ENCODE peak calls at places on chromosome 7, in eight cellular contexts. X is stimulated activated CD8-positive, alpha-beta memory T cell treated with anti-CD3 and anti-CD28 coated beads, Interleukin-15, amount 100 ng/mL, for 4 hours; V is NCI-H1105; D is GM20000; U is stimulated activated naive B cell treated with anti-CD40 and anti-IgM and Interleukin-4, amounts not matched to agents 10 μg/mL and 1 μg/mL and 100 μg/mL, for 72 hours; E is upper lobe of right lung; O is activated T-helper 9 cell treated with anti-CD3 and anti-CD28 coated beads, Interleukin-2, amount 50 U/mL, for 16 hours; C is activated CD8-positive, alpha-beta memory T cell treated with anti-CD3 and anti-CD28 coated beads, Interleukin-2, amount 50 U/mL, for 48 hours. I is an unnamed sample.

GRCh38 chr7:108686494-108686893 is 116.8 kb downstream of the DNAJB9 start:
- DNase-seq in X (no peak), V (no peak), D (no peak), U (no peak), E (no peak), O (no peak), C (no peak), I (no peak)

GRCh38 chr7:142556745-142557144 is 192.5 kb upstream of the PRSS1 start:
- DNase-seq in X (no peak), V (no peak), D (no peak), U (no peak), E (peak; percentile 68), O (peak; percentile 3), C (no peak), I (no peak)

GRCh38 chr7:31104361-31105255 is 52.5 kb downstream of the ADCYAP1R1 start:
- DNase-seq in X (no peak), V (no peak), D (no peak), U (no peak), E (no peak), O (no peak), C (peak; percentile 15), I (no peak)

GRCh38 chr7:129642871-129643515 is 31.5 kb downstream of the NRF1 start:
- DNase-seq in X (no peak), V (no peak), D (no peak), U (no peak), E (no peak), O (no peak), C (no peak), I (no peak)

GRCh38 chr7:43431020-43431595 is 151.8 kb upstream of the STK17A start:
- DNase-seq in X (no peak), V (no peak), D (no peak), U (no peak), E (no peak), O (no peak), C (no peak), I (no peak)

GRCh38 chr7:51314726-51315125 is 1.9 kb downstream of the COBL start:
- DNase-seq in X (no peak), V (no peak), D (no peak), U (no peak), E (no peak), O (no peak), C (no peak), I (no peak)

GRCh38 chr7:43294080-43294630 is 181.7 kb downstream of the HECW1 start:
- DNase-seq in X (no peak), V (no peak), D (no peak), U (no peak), E (no peak), O (no peak), C (no peak), I (no peak)

GRCh38 chr7:150738092-150739044 is 1.1 kb downstream of the GIMAP5 start:
- DNase-seq in X (no peak), V (no peak), D (no peak), U (no peak), E (no peak), O (no peak), C (peak; percentile 57), I (no peak)

GRCh38 chr7:128794020-128794419 is 2.3 kb downstream of the CCDC136 start:
- DNase-seq in X (no peak), V (no peak), D (peak; percentile 55), U (no peak), E (no peak), O (no peak), C (no peak), I (no peak)

GRCh38 chr7:94656925-94657731 is 1.2 kb upstream of the SGCE start:
- DNase-seq in X (no peak), V (peak; percentile 23), D (no peak), U (peak; percentile 18), E (no peak), O (no peak), C (peak; percentile 55), I (no peak)

GRCh38 chr7:45133352-45133751 is 21.9 kb upstream of the TBRG4 start:
- DNase-seq in X (no peak), V (no peak), D (no peak), U (no peak), E (no peak), O (no peak), C (no peak), I (no peak)

GRCh38 chr7:157302314-157302711 is 34.5 kb upstream of the DNAJB6 start:
- DNase-seq in X (peak; percentile 89), V (no peak), D (peak; percentile 76), U (peak; percentile 85), E (peak; percentile 86), O (peak; percentile 84), C (peak; percentile 89), I (peak; percentile 76)

GRCh38 chr7:70432567-70433001 is 699.4 kb upstream of the GALNT17 start:
- DNase-seq in X (no peak), V (peak; percentile 53), D (no peak), U (no peak), E (no peak), O (no peak), C (no peak), I (no peak)

I was measured in KG1.